ENCODE peak calls at places on chromosomes 7 and 10, in ten cellular contexts. A is T-helper 2 cell; T is CD8-positive, alpha-beta memory T cell; X is naive thymus-derived CD8-positive, alpha-beta T cell; Y is stimulated activated naive CD8-positive, alpha-beta T cell treated with anti-CD3 and anti-CD28 coated beads, Interleukin-15, amount 100 ng/mL, for 72 hours; N is KG1; C is activated CD4-positive, alpha-beta T cell treated with anti-CD3 and anti-CD28 coated beads for 36 hours; W is GM19239; B is esophagus squamous epithelium; H is chondrocyte. U is an unnamed sample.

GRCh38 chr7:150799741-150800575 is at the start of gene TMEM176B:
- DNase-seq in A (no peak), H (peak), X (no peak), Y (no peak), T (no peak), W (no peak), N (no peak), C (no peak), B (no peak), U (no peak)

GRCh38 chr7:35487841-35488240 is 207.1 kb downstream of the HERPUD2 start:
- DNase-seq in T (no peak), C (no peak), Y (no peak), B (no peak), A (no peak), X (no peak), H (no peak), N (no peak), W (no peak), U (no peak)

GRCh38 chr7:102300643-102301211 is 14.1 kb downstream of the SH2B2 start:
- DNase-seq in X (no peak), Y (no peak), A (no peak), C (no peak), B (no peak), N (no peak), T (no peak), H (no peak), W (no peak), U (no peak)

GRCh38 chr7:115128163-115128562 is 206.3 kb downstream of the MDFIC start:
- DNase-seq in X (no peak), Y (no peak), H (no peak), B (no peak), A (no peak), N (no peak), C (no peak), W (no peak), T (no peak), U (no peak)

GRCh38 chr10:58993480-58994221 is 182.8 kb upstream of the PHYHIPL start:
- DNase-seq in B (no peak), T (no peak), Y (no peak), X (no peak), A (no peak), H (no peak), W (no peak), C (no peak), N (no peak), U (no peak)

GRCh38 chr7:111076205-111076604 is 14.7 kb upstream of the LRRN3 start:
- DNase-seq in B (no peak), A (no peak), X (no peak), T (no peak), H (no peak), W (no peak), Y (peak), C (peak), N (no peak), U (no peak)

GRCh38 chr10:4672199-4672598 is 153.8 kb upstream of the AKR1E2 start:
- DNase-seq in Y (no peak), W (no peak), N (no peak), A (no peak), X (no peak), T (no peak), C (no peak), H (no peak), B (no peak), U (no peak)

GRCh38 chr7:157970744-157971143 is 616.9 kb downstream of the PTPRN2 start:
- DNase-seq in T (no peak), A (no peak), B (no peak), W (no peak), H (peak), X (no peak), Y (no peak), N (no peak), C (no peak), U (no peak)

GRCh38 chr10:101311440-101312067 is 42.4 kb upstream of the BTRC start:
- DNase-seq in H (no peak), B (no peak), X (no peak), A (no peak), W (no peak), T (no peak), C (no peak), Y (no peak), N (no peak), U (no peak)

GRCh38 chr7:918441-919113 is 35.9 kb downstream of the ADAP1 start:
- DNase-seq in N (no peak), H (peak), T (no peak), A (no peak), W (no peak), B (no peak), X (no peak), Y (no peak), C (peak), U (no peak)

GRCh38 chr10:4677296-4678021 is 148.5 kb upstream of the AKR1E2 start:
- DNase-seq in C (no peak), B (no peak), H (no peak), N (no peak), A (no peak), T (no peak), X (no peak), Y (no peak), W (no peak), U (no peak)

GRCh38 chr7:87021285-87021684 is 38.2 kb downstream of the ELAPOR2 start:
- DNase-seq in C (no peak), X (no peak), B (no peak), Y (no peak), T (no peak), N (no peak), H (no peak), A (no peak), W (no peak), U (no peak)

GRCh38 chr7:85719981-85720963 is 533.4 kb upstream of the SEMA3D start:
- DNase-seq in H (no peak), B (no peak), C (no peak), T (no peak), W (no peak), Y (no peak), X (no peak), A (no peak), N (no peak), U (no peak)

GRCh38 chr10:36989233-36989632 is 136.2 kb upstream of the ANKRD30A start:
- DNase-seq in T (no peak), N (no peak), A (no peak), W (no peak), H (no peak), B (no peak), X (no peak), Y (no peak), C (no peak), U (no peak)

GRCh38 chr7:4416436-4417092 is 265.5 kb upstream of the FOXK1 start:
- DNase-seq in N (no peak), C (no peak), B (no peak), T (no peak), A (no peak), W (no peak), H (no peak), X (no peak), Y (no peak), U (no peak)

GRCh38 chr7:50612704-50613103 is 47.5 kb upstream of the DDC start:
- DNase-seq in X (no peak), B (no peak), Y (no peak), H (no peak), T (no peak), N (no peak), A (no peak), C (no peak), W (no peak), U (no peak)

GRCh38 chr10:78890506-78890905 is 178.3 kb upstream of the ZMIZ1 start:
- DNase-seq in H (no peak), Y (no peak), A (no peak), W (no peak), T (no peak), N (no peak), X (no peak), B (no peak), C (no peak), U (no peak)

GRCh38 chr10:16116404-16117304 is 256.3 kb upstream of the MINDY3 start:
- DNase-seq in N (peak), W (peak), T (no peak), H (no peak), Y (no peak), A (no peak), C (peak), B (no peak), X (no peak), U (no peak)

GRCh38 chr10:102919992-102920736 is 2.1 kb downstream of the CNNM2 start:
- DNase-seq in X (no peak), H (no peak), C (no peak), N (no peak), W (no peak), Y (no peak), B (no peak), A (no peak), T (no peak), U (no peak)

GRCh38 chr10:79104264-79104954 is 35.6 kb downstream of the ZMIZ1 start:
- DNase-seq in T (no peak), A (no peak), B (no peak), N (no peak), H (no peak), C (no peak), X (no peak), Y (no peak), W (no peak), U (no peak)

GRCh38 chr7:28163955-28164354 is 16.6 kb downstream of the JAZF1 start:
- DNase-seq in X (no peak), T (no peak), B (no peak), H (no peak), W (no peak), C (no peak), N (no peak), A (no peak), Y (no peak), U (no peak)

GRCh38 chr7:41824284-41824683 is 121.4 kb upstream of the INHBA start:
- DNase-seq in H (no peak), A (no peak), B (no peak), N (no peak), C (peak), Y (no peak), T (no peak), X (no peak), W (no peak), U (no peak)

GRCh38 chr7:157849341-157849596 is 512.5 kb downstream of the DNAJB6 start:
- DNase-seq in X (no peak), T (no peak), H (peak), W (no peak), N (no peak), Y (no peak), A (no peak), B (no peak), C (no peak), U (no peak)

GRCh38 chr10:108421256-108421655 is 1256.8 kb upstream of the SORCS1 start:
- DNase-seq in A (no peak), X (no peak), Y (no peak), T (no peak), C (no peak), W (no peak), N (peak), B (no peak), H (no peak), U (no peak)

GRCh38 chr7:106050743-106051110 is 61.4 kb downstream of the SYPL1 start:
- DNase-seq in B (no peak), A (no peak), X (no peak), Y (no peak), T (no peak), H (no peak), C (no peak), N (no peak), W (no peak), U (no peak)

GRCh38 chr10:19917756-19918478 is 101.7 kb downstream of the PLXDC2 start:
- DNase-seq in Y (no peak), B (no peak), W (no peak), A (no peak), T (no peak), C (no peak), H (no peak), X (no peak), N (no peak), U (no peak)

GRCh38 chr7:132251327-132251659 is 325.0 kb downstream of the PLXNA4 start:
- DNase-seq in H (no peak), B (no peak), X (no peak), W (no peak), Y (no peak), A (no peak), T (no peak), C (no peak), N (no peak), U (no peak)

GRCh38 chr10:44668336-44668735 is 242.8 kb upstream of the TMEM72 start:
- DNase-seq in B (no peak), W (no peak), X (no peak), N (no peak), Y (no peak), C (no peak), H (no peak), T (no peak), A (no peak), U (no peak)

GRCh38 chr7:2525161-2525930 is 5.8 kb downstream of the LFNG start:
- DNase-seq in W (no peak), C (no peak), X (no peak), B (no peak), H (no peak), N (no peak), Y (no peak), T (no peak), A (no peak), U (no peak)